ENCODE peak calls at places on chromosomes 1 and 21, in seven cellular contexts. H is mesenchymal stem cell; Q is H9; D is NCI-H1092; U is Right ventricle myocardium inferior; O is activated T-cell treated with anti-CD3 and anti-CD28 coated beads, Interleukin-2, amount 50 U/mL, for 72 hours; Z is HS-5. L is an unnamed sample.
A peak's percentile ranks its signal among the peaks of the same experiment; 100 is the strongest.

GRCh38 chr1:247118946-247119446 is 14.8 kb upstream of the ZNF669 start:
- DNase-seq in U (no peak), D (peak; percentile 52), O (peak; percentile 61), H (no peak), Q (peak; percentile 89), Z (no peak), L (no peak)

GRCh38 chr1:40650075-40650474 is 15.4 kb downstream of the RIMS3 start:
- DNase-seq in H (no peak), U (no peak), Q (peak; percentile 78), Z (no peak), D (no peak), O (no peak), L (no peak)

GRCh38 chr21:38853421-38853919 is 47.7 kb downstream of the ETS2 start:
- DNase-seq in D (peak; percentile 76), Q (no peak), O (no peak), Z (peak; percentile 91), H (peak; percentile 90), U (no peak), L (no peak)

GRCh38 chr1:43275826-43276620 is 6.2 kb downstream of the TMEM125 start:
- DNase-seq in H (no peak), Q (peak; percentile 21), Z (no peak), D (no peak), U (no peak), O (no peak), L (peak; percentile 34)

GRCh38 chr21:46540087-46540710 is 64.7 kb downstream of the S100B start:
- DNase-seq in O (no peak), H (no peak), U (no peak), D (no peak), Q (no peak), Z (no peak), L (no peak)

GRCh38 chr1:16484931-16485330 is 29.2 kb downstream of the RNU1-1 start:
- DNase-seq in D (no peak), H (no peak), U (no peak), Z (no peak), Q (no peak), O (no peak), L (no peak)

GRCh38 chr1:27416387-27417111 is 24.1 kb downstream of the GPR3 start:
- DNase-seq in O (peak; percentile 59), H (peak; percentile 87), Z (no peak), Q (peak; percentile 71), U (no peak), D (no peak), L (no peak)

GRCh38 chr21:35428489-35428888 is 379.4 kb upstream of the RUNX1 start:
- DNase-seq in O (peak; percentile 19), D (no peak), H (peak; percentile 47), U (peak; percentile 77), Q (no peak), Z (no peak), L (no peak)

L was measured in ecto neural progenitor cell.